ENCODE peak calls at places on chromosomes 3 and 15, in eight cellular contexts. One of them, this sample, is unnamed.

GRCh38 chr15:74624020-74624602 is 8.5 kb downstream of the CLK3 start:
- DNase-seq in astrocyte of the cerebellum: no peak
- DNase-seq in HCEC 1CT: no peak
- DNase-seq in pons: no peak
- DNase-seq in GM10248: no peak
- DNase-seq in activated T-cell treated with anti-CD3 and anti-CD28 coated beads, Interleukin-2, amount 50 U/mL, for 72 hours: no peak
- DNase-seq in LNCaP clone FGC: no peak
- DNase-seq in HEK293T: no peak
- DNase-seq in this sample: no peak

GRCh38 chr15:43517354-43518072 is at the start of gene MAP1A:
- DNase-seq in HCEC 1CT: peak
- DNase-seq in GM10248: no peak
- DNase-seq in LNCaP clone FGC: no peak
- DNase-seq in astrocyte of the cerebellum: peak
- DNase-seq in HEK293T: peak
- DNase-seq in pons: peak
- DNase-seq in activated T-cell treated with anti-CD3 and anti-CD28 coated beads, Interleukin-2, amount 50 U/mL, for 72 hours: no peak
- DNase-seq in this sample: peak

GRCh38 chr3:186746008-186746407 is 28.8 kb downstream of the KNG1 start:
- DNase-seq in GM10248: no peak
- DNase-seq in HCEC 1CT: peak
- DNase-seq in pons: peak
- DNase-seq in activated T-cell treated with anti-CD3 and anti-CD28 coated beads, Interleukin-2, amount 50 U/mL, for 72 hours: no peak
- DNase-seq in HEK293T: no peak
- DNase-seq in LNCaP clone FGC: no peak
- DNase-seq in astrocyte of the cerebellum: peak
- DNase-seq in this sample: peak

GRCh38 chr3:177484926-177485325 is 287.6 kb upstream of the TBL1XR1 start:
- DNase-seq in HEK293T: no peak
- DNase-seq in LNCaP clone FGC: no peak
- DNase-seq in astrocyte of the cerebellum: no peak
- DNase-seq in activated T-cell treated with anti-CD3 and anti-CD28 coated beads, Interleukin-2, amount 50 U/mL, for 72 hours: no peak
- DNase-seq in pons: no peak
- DNase-seq in GM10248: no peak
- DNase-seq in HCEC 1CT: no peak
- DNase-seq in this sample: no peak

GRCh38 chr15:70902105-70902504 is 9.5 kb downstream of the LRRC49 start:
- DNase-seq in pons: no peak
- DNase-seq in LNCaP clone FGC: no peak
- DNase-seq in GM10248: no peak
- DNase-seq in activated T-cell treated with anti-CD3 and anti-CD28 coated beads, Interleukin-2, amount 50 U/mL, for 72 hours: no peak
- DNase-seq in astrocyte of the cerebellum: peak
- DNase-seq in HEK293T: no peak
- DNase-seq in HCEC 1CT: peak
- DNase-seq in this sample: peak

GRCh38 chr3:4523710-4524422 is 30.7 kb downstream of the ITPR1 start:
- DNase-seq in HCEC 1CT: no peak
- DNase-seq in pons: no peak
- DNase-seq in astrocyte of the cerebellum: no peak
- DNase-seq in LNCaP clone FGC: no peak
- DNase-seq in GM10248: no peak
- DNase-seq in HEK293T: no peak
- DNase-seq in activated T-cell treated with anti-CD3 and anti-CD28 coated beads, Interleukin-2, amount 50 U/mL, for 72 hours: no peak
- DNase-seq in this sample: no peak

GRCh38 chr15:25667829-25668228 is 195.3 kb downstream of the ATP10A start:
- DNase-seq in HCEC 1CT: no peak
- DNase-seq in pons: no peak
- DNase-seq in LNCaP clone FGC: no peak
- DNase-seq in activated T-cell treated with anti-CD3 and anti-CD28 coated beads, Interleukin-2, amount 50 U/mL, for 72 hours: no peak
- DNase-seq in GM10248: no peak
- DNase-seq in HEK293T: no peak
- DNase-seq in astrocyte of the cerebellum: no peak
- DNase-seq in this sample: no peak

GRCh38 chr15:89419370-89419984 is 76.9 kb downstream of the RHCG start:
- DNase-seq in pons: no peak
- DNase-seq in activated T-cell treated with anti-CD3 and anti-CD28 coated beads, Interleukin-2, amount 50 U/mL, for 72 hours: peak
- DNase-seq in HEK293T: peak
- DNase-seq in GM10248: no peak
- DNase-seq in LNCaP clone FGC: no peak
- DNase-seq in HCEC 1CT: no peak
- DNase-seq in astrocyte of the cerebellum: no peak
- DNase-seq in this sample: peak

GRCh38 chr3:32374788-32375595 is 16.7 kb upstream of the CMTM7 start:
- DNase-seq in astrocyte of the cerebellum: peak
- DNase-seq in HEK293T: peak
- DNase-seq in activated T-cell treated with anti-CD3 and anti-CD28 coated beads, Interleukin-2, amount 50 U/mL, for 72 hours: peak
- DNase-seq in GM10248: peak
- DNase-seq in HCEC 1CT: peak
- DNase-seq in LNCaP clone FGC: peak
- DNase-seq in pons: peak
- DNase-seq in this sample: peak

GRCh38 chr15:58543664-58544335 is 112.0 kb downstream of the LIPC start:
- DNase-seq in GM10248: no peak
- DNase-seq in HEK293T: no peak
- DNase-seq in astrocyte of the cerebellum: no peak
- DNase-seq in HCEC 1CT: no peak
- DNase-seq in pons: no peak
- DNase-seq in LNCaP clone FGC: no peak
- DNase-seq in activated T-cell treated with anti-CD3 and anti-CD28 coated beads, Interleukin-2, amount 50 U/mL, for 72 hours: no peak
- DNase-seq in this sample: no peak

GRCh38 chr3:176987901-176988300 is 209.4 kb downstream of the TBL1XR1 start:
- DNase-seq in HEK293T: no peak
- DNase-seq in astrocyte of the cerebellum: no peak
- DNase-seq in HCEC 1CT: no peak
- DNase-seq in GM10248: no peak
- DNase-seq in pons: no peak
- DNase-seq in LNCaP clone FGC: no peak
- DNase-seq in activated T-cell treated with anti-CD3 and anti-CD28 coated beads, Interleukin-2, amount 50 U/mL, for 72 hours: no peak
- DNase-seq in this sample: no peak

GRCh38 chr3:127173516-127174166 is 19.3 kb upstream of the PRR23E start:
- DNase-seq in HEK293T: peak
- DNase-seq in GM10248: no peak
- DNase-seq in astrocyte of the cerebellum: no peak
- DNase-seq in LNCaP clone FGC: no peak
- DNase-seq in HCEC 1CT: no peak
- DNase-seq in activated T-cell treated with anti-CD3 and anti-CD28 coated beads, Interleukin-2, amount 50 U/mL, for 72 hours: no peak
- DNase-seq in pons: no peak
- DNase-seq in this sample: no peak

GRCh38 chr3:169347597-169347996 is 315.9 kb downstream of the MECOM start:
- DNase-seq in pons: no peak
- DNase-seq in LNCaP clone FGC: no peak
- DNase-seq in GM10248: no peak
- DNase-seq in HEK293T: no peak
- DNase-seq in HCEC 1CT: no peak
- DNase-seq in astrocyte of the cerebellum: no peak
- DNase-seq in activated T-cell treated with anti-CD3 and anti-CD28 coated beads, Interleukin-2, amount 50 U/mL, for 72 hours: no peak
- DNase-seq in this sample: no peak

GRCh38 chr15:79431636-79432344 is at the start of gene MINAR1:
- DNase-seq in pons: no peak
- DNase-seq in astrocyte of the cerebellum: no peak
- DNase-seq in LNCaP clone FGC: no peak
- DNase-seq in HCEC 1CT: peak
- DNase-seq in GM10248: peak
- DNase-seq in HEK293T: peak
- DNase-seq in activated T-cell treated with anti-CD3 and anti-CD28 coated beads, Interleukin-2, amount 50 U/mL, for 72 hours: peak
- DNase-seq in this sample: peak

GRCh38 chr3:49656541-49657112 is 17.5 kb upstream of the APEH start:
- DNase-seq in pons: no peak
- DNase-seq in activated T-cell treated with anti-CD3 and anti-CD28 coated beads, Interleukin-2, amount 50 U/mL, for 72 hours: no peak
- DNase-seq in HEK293T: no peak
- DNase-seq in GM10248: no peak
- DNase-seq in HCEC 1CT: peak
- DNase-seq in astrocyte of the cerebellum: no peak
- DNase-seq in LNCaP clone FGC: no peak
- DNase-seq in this sample: no peak

GRCh38 chr3:13135251-13135810 is 62.1 kb upstream of the IQSEC1 start:
- DNase-seq in HCEC 1CT: no peak
- DNase-seq in pons: no peak
- DNase-seq in astrocyte of the cerebellum: no peak
- DNase-seq in GM10248: no peak
- DNase-seq in activated T-cell treated with anti-CD3 and anti-CD28 coated beads, Interleukin-2, amount 50 U/mL, for 72 hours: no peak
- DNase-seq in LNCaP clone FGC: no peak
- DNase-seq in HEK293T: no peak
- DNase-seq in this sample: no peak

GRCh38 chr15:60477991-60478632 is 830 bp downstream of the ICE2 start:
- DNase-seq in astrocyte of the cerebellum: no peak
- DNase-seq in pons: peak
- DNase-seq in HCEC 1CT: peak
- DNase-seq in GM10248: peak
- DNase-seq in activated T-cell treated with anti-CD3 and anti-CD28 coated beads, Interleukin-2, amount 50 U/mL, for 72 hours: no peak
- DNase-seq in LNCaP clone FGC: no peak
- DNase-seq in HEK293T: peak
- DNase-seq in this sample: peak

This sample was measured in AG08396.